ENCODE peak calls at places on chromosomes 3 and 15, in eight cellular contexts. K is stomach, S is transverse colon, O is suprapubic skin, L is GM12878, U is esophagus muscularis mucosa, W is HepG2, I is H1. N is an unnamed sample.

GRCh38 chr15:64911317-64912186 is at the start of gene ANKDD1A:
- DNase-seq in K (peak; percentile 69), S (peak; percentile 73), O (peak; percentile 83), L (no peak), U (no peak), W (no peak), I (peak; percentile 90), N (peak; percentile 85)

GRCh38 chr15:76057332-76058000 is 2.3 kb upstream of the TMEM266 start:
- DNase-seq in K (peak; percentile 28), S (peak; percentile 14), O (no peak), L (no peak), U (no peak), W (peak; percentile 15), I (no peak), N (no peak)

GRCh38 chr3:4834403-4834866 is 144.8 kb upstream of the BHLHE40 start:
- DNase-seq in K (peak; percentile 45), S (peak; percentile 72), O (no peak), L (no peak), U (no peak), W (no peak), I (no peak), N (no peak)

GRCh38 chr15:98942966-98943584 is 64.5 kb downstream of the PGPEP1L start:
- DNase-seq in K (no peak), S (no peak), O (no peak), L (no peak), U (no peak), W (no peak), I (no peak), N (no peak)

GRCh38 chr15:71788646-71789579 is 21.4 kb upstream of the NR2E3 start:
- DNase-seq in K (peak; percentile 2), S (no peak), O (peak; percentile 48), L (no peak), U (no peak), W (no peak), I (peak; percentile 29), N (no peak)

GRCh38 chr3:24853685-24854341 is 359.2 kb upstream of the THRB start:
- DNase-seq in K (no peak), S (no peak), O (no peak), L (no peak), U (no peak), W (no peak), I (no peak), N (no peak)

GRCh38 chr3:51691021-51691420 is 15.8 kb upstream of the GRM2 start:
- DNase-seq in K (no peak), S (no peak), O (no peak), L (no peak), U (no peak), W (no peak), I (no peak), N (no peak)

GRCh38 chr3:142279965-142280590 is 54.7 kb upstream of the GK5 start:
- DNase-seq in K (peak; percentile 41), S (peak; percentile 38), O (no peak), L (peak; percentile 53), U (no peak), W (peak; percentile 75), I (no peak), N (peak; percentile 71)

GRCh38 chr3:55166577-55167555 is 239.0 kb upstream of the LRTM1 start:
- DNase-seq in K (peak; percentile 61), S (peak; percentile 9), O (no peak), L (peak; percentile 15), U (peak; percentile 60), W (no peak), I (no peak), N (no peak)

GRCh38 chr3:128572644-128573105 is 77.9 kb downstream of the RPN1 start:
- DNase-seq in K (no peak), S (peak; percentile 17), O (no peak), L (peak; percentile 27), U (no peak), W (peak; percentile 40), I (peak; percentile 65), N (no peak)

GRCh38 chr3:15722877-15723623 is 74.7 kb downstream of the ANKRD28 start:
- DNase-seq in K (no peak), S (no peak), O (no peak), L (no peak), U (no peak), W (no peak), I (no peak), N (no peak)

GRCh38 chr15:92118162-92118935 is 264.8 kb downstream of the SLCO3A1 start:
- DNase-seq in K (no peak), S (no peak), O (no peak), L (no peak), U (no peak), W (no peak), I (no peak), N (peak; percentile 35)

GRCh38 chr3:73729969-73730440 is 105.3 kb upstream of the PDZRN3 start:
- DNase-seq in K (peak; percentile 33), S (peak; percentile 18), O (no peak), L (no peak), U (peak; percentile 93), W (no peak), I (no peak), N (peak; percentile 73)

DNA sequence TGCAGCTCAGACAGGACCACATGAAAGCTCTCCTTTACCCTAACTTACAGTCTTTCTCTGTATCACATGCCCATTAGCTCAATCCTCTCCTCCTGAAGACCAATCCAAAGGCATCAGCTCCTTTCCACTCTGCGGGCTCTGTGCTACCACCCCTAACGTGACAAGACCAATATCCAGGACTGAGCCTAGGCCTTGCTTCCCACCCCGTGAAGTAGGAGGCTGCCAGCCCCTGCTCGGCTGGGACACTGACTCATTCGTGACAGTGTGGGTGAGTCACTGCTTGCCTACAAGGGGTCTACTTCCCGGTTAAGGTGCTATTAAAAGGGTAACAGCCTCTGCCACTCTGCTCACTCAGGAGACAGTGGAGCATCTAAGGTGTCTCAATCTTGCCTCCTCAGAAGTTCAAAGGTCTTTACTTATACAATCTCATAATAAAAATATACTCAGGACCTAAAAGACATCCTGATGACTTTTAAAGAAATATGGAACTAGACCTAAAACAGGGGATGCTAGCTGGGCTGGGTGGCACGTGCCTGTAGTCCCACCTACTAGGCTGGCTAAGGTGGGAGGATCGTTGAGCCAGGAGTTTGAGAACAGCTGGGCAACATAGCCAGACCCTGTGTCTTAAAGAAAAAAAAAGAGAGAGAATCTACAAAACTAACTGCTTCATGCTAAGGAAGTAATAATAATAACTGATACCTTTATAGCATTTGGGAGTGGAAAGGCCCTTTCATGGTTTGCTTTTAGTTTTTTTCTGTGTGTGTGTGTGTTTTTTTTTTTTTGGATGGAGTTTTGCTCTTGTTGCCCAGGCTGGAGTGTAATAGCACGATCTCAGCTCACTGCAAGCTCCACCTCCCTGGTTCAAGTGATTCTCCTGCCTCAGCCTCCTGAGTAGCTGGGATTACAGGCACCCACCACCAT is 55.0 kb downstream of the TMEM44 start:
- DNase-seq in K (no peak), S (peak; percentile 33), O (no peak), L (no peak), U (no peak), W (peak; percentile 48), I (no peak), N (no peak)
- TF ChIP-seq POLR2AphosphoS5 in K (no peak), S (no peak), O (no peak), L (no peak), U (no peak), W (no peak), I (no peak), N (peak; percentile 20)

DNA sequence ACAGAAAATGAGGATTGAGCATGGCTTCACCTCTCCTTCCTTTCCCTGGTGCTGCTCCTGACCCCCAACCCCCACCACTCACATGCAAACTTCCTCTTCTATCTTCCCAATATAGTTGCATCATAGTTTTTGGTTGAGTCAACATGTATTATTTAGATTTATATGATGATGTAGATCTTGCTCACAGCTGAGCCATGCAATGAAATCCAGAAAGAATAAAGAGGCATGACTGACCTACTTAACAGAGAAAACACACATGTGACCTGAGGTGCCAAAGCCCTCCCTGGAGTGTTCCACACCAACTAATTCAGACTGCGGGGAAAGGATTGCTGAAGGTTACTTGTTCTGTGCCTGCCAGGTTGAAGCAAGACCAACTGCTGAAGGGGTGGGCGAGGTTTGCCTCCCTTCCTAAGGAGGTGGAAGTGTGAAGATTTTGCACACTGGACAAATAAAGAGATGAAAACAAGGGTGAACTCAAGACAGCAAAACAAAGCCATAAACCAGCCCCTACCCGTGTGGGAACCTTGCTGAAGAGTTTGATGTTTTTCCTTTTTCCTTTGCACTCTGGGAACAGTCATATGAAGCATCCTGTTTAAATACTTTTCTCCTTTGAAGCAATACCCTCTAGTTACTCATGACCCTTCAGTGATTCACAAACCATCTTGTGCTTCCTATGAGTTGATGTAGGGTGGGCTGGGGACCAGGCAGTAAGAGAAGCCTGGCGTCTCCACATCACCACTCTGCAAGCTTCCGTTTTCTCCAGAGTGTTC is 155.2 kb upstream of the UBE2E1 start:
- DNase-seq in K (no peak), S (no peak), O (no peak), L (no peak), U (peak; percentile 77), W (no peak), I (no peak), N (no peak)
- H3K4me3 ChIP-seq in K (no peak overlapping the region), S (no peak overlapping the region), O (no peak overlapping the region), L (no peak overlapping the region), U (no peak overlapping the region), W (no peak overlapping the region), I (no peak overlapping the region), N (no peak overlapping the region)

GRCh38 chr3:49912787-49913375 is 9.2 kb upstream of the MST1R start:
- DNase-seq in K (no peak), S (no peak), O (no peak), L (no peak), U (no peak), W (no peak), I (no peak), N (no peak)

GRCh38 chr3:49910409-49911123 is 6.9 kb upstream of the MST1R start:
- DNase-seq in K (no peak), S (no peak), O (no peak), L (no peak), U (no peak), W (no peak), I (no peak), N (no peak)

GRCh38 chr3:49911124-49911420 is 7.4 kb upstream of the MST1R start:
- DNase-seq in K (no peak), S (no peak), O (no peak), L (no peak), U (no peak), W (no peak), I (no peak), N (no peak)

GRCh38 chr3:49908378-49909199 is 4.9 kb upstream of the MST1R start:
- DNase-seq in K (no peak), S (no peak), O (no peak), L (no peak), U (no peak), W (no peak), I (no peak), N (no peak)

GRCh38 chr3:49911611-49912010 is 7.9 kb upstream of the MST1R start:
- DNase-seq in K (no peak), S (no peak), O (no peak), L (no peak), U (no peak), W (no peak), I (no peak), N (no peak)
- TF ChIP-seq EP300 in K (no peak), S (no peak), O (no peak), L (no peak), U (no peak), W (no peak), I (no peak), N (no peak)

GRCh38 chr3:59052803-59053411 is 3.1 kb upstream of the CFAP20DC start:
- DNase-seq in K (no peak), S (no peak), O (no peak), L (no peak), U (no peak), W (peak; percentile 25), I (no peak), N (no peak)

GRCh38 chr3:59046839-59047238 is 3.0 kb downstream of the CFAP20DC start:
- DNase-seq in K (no peak), S (no peak), O (no peak), L (no peak), U (no peak), W (no peak), I (no peak), N (no peak)

GRCh38 chr3:59049671-59050331 is at the start of gene CFAP20DC:
- DNase-seq in K (peak; percentile 91), S (peak; percentile 91), O (peak; percentile 95), L (peak; percentile 62), U (peak; percentile 95), W (peak; percentile 8), I (peak; percentile 82), N (peak; percentile 92)
- TF ChIP-seq POLR2AphosphoS5 in K (peak; percentile 63), S (peak; percentile 53), O (no peak), L (peak; percentile 40), U (peak; percentile 81), W (no peak), I (peak; percentile 39), N (peak; percentile 63)

N was measured in sigmoid colon.